ENCODE peak calls at places on chromosomes 11 and 22, in five cellular contexts. One of them, this sample, is unnamed.

GRCh38 chr22:32204211-32204855 is 540 bp downstream of the RFPL2 start:
- DNase-seq in heart left ventricle: no peak
- DNase-seq in mesendoderm: peak
- DNase-seq in naive thymus-derived CD4-positive, alpha-beta T cell: no peak
- DNase-seq in transverse colon: no peak
- DNase-seq in this sample: no peak

GRCh38 chr11:120117991-120118390 is 19.9 kb downstream of the TRIM29 start:
- DNase-seq in naive thymus-derived CD4-positive, alpha-beta T cell: no peak
- DNase-seq in mesendoderm: no peak
- DNase-seq in heart left ventricle: no peak
- DNase-seq in transverse colon: no peak
- DNase-seq in this sample: no peak

GRCh38 chr11:46306296-46306853 is 28.9 kb downstream of the CREB3L1 start:
- DNase-seq in heart left ventricle: no peak
- DNase-seq in transverse colon: no peak
- DNase-seq in naive thymus-derived CD4-positive, alpha-beta T cell: no peak
- DNase-seq in mesendoderm: peak
- DNase-seq in this sample: no peak

GRCh38 chr11:116229581-116229980 is 543.2 kb downstream of the BUD13 start:
- DNase-seq in mesendoderm: no peak
- DNase-seq in transverse colon: no peak
- DNase-seq in heart left ventricle: no peak
- DNase-seq in naive thymus-derived CD4-positive, alpha-beta T cell: no peak
- DNase-seq in this sample: no peak

GRCh38 chr11:16352707-16353106 is 3.6 kb downstream of the SOX6 start:
- DNase-seq in transverse colon: no peak
- DNase-seq in naive thymus-derived CD4-positive, alpha-beta T cell: no peak
- DNase-seq in mesendoderm: no peak
- DNase-seq in heart left ventricle: no peak
- DNase-seq in this sample: no peak

GRCh38 chr11:74418509-74418895 is 20.3 kb upstream of the PGM2L1 start:
- DNase-seq in naive thymus-derived CD4-positive, alpha-beta T cell: no peak
- DNase-seq in mesendoderm: no peak
- DNase-seq in heart left ventricle: no peak
- DNase-seq in transverse colon: no peak
- DNase-seq in this sample: no peak

GRCh38 chr11:8028766-8029165 is 41.6 kb downstream of the EIF3F start:
- DNase-seq in naive thymus-derived CD4-positive, alpha-beta T cell: no peak
- DNase-seq in transverse colon: no peak
- DNase-seq in mesendoderm: no peak
- DNase-seq in heart left ventricle: no peak
- DNase-seq in this sample: no peak

GRCh38 chr11:48125866-48126265 is 90.7 kb upstream of the OR4B1 start:
- DNase-seq in transverse colon: no peak
- DNase-seq in mesendoderm: no peak
- DNase-seq in naive thymus-derived CD4-positive, alpha-beta T cell: no peak
- DNase-seq in heart left ventricle: no peak
- DNase-seq in this sample: no peak

GRCh38 chr11:39541945-39542351 is 1917.5 kb downstream of the LRRC4C start:
- DNase-seq in naive thymus-derived CD4-positive, alpha-beta T cell: no peak
- DNase-seq in transverse colon: no peak
- DNase-seq in mesendoderm: peak
- DNase-seq in heart left ventricle: no peak
- DNase-seq in this sample: no peak

GRCh38 chr11:81497202-81497804 is 1236.4 kb downstream of the FAM181B start:
- DNase-seq in mesendoderm: peak
- DNase-seq in naive thymus-derived CD4-positive, alpha-beta T cell: no peak
- DNase-seq in heart left ventricle: no peak
- DNase-seq in transverse colon: no peak
- DNase-seq in this sample: no peak

GRCh38 chr11:8382436-8383053 is 118.9 kb upstream of the LMO1 start:
- DNase-seq in naive thymus-derived CD4-positive, alpha-beta T cell: no peak
- DNase-seq in heart left ventricle: no peak
- DNase-seq in mesendoderm: no peak
- DNase-seq in transverse colon: no peak
- DNase-seq in this sample: no peak

GRCh38 chr11:100942016-100942415 is 187.6 kb downstream of the PGR start:
- DNase-seq in naive thymus-derived CD4-positive, alpha-beta T cell: no peak
- DNase-seq in transverse colon: peak
- DNase-seq in heart left ventricle: peak
- DNase-seq in mesendoderm: no peak
- DNase-seq in this sample: no peak

GRCh38 chr11:16896716-16897115 is 117.5 kb downstream of the PLEKHA7 start:
- DNase-seq in mesendoderm: no peak
- DNase-seq in naive thymus-derived CD4-positive, alpha-beta T cell: no peak
- DNase-seq in transverse colon: no peak
- DNase-seq in heart left ventricle: no peak
- DNase-seq in this sample: no peak

GRCh38 chr11:72766152-72766902 is 14.1 kb upstream of the ARAP1 start:
- DNase-seq in transverse colon: no peak
- DNase-seq in heart left ventricle: no peak
- DNase-seq in mesendoderm: no peak
- DNase-seq in naive thymus-derived CD4-positive, alpha-beta T cell: no peak
- DNase-seq in this sample: no peak

GRCh38 chr22:46984751-46985506 is 222.5 kb downstream of the TBC1D22A start:
- DNase-seq in heart left ventricle: no peak
- DNase-seq in naive thymus-derived CD4-positive, alpha-beta T cell: no peak
- DNase-seq in mesendoderm: no peak
- DNase-seq in transverse colon: no peak
- DNase-seq in this sample: no peak

GRCh38 chr11:8649361-8649760 is 33.1 kb downstream of the TRIM66 start:
- DNase-seq in mesendoderm: peak
- DNase-seq in heart left ventricle: no peak
- DNase-seq in naive thymus-derived CD4-positive, alpha-beta T cell: no peak
- DNase-seq in transverse colon: no peak
- DNase-seq in this sample: no peak

GRCh38 chr11:46485852-46486443 is 94.4 kb upstream of the CHRM4 start:
- DNase-seq in transverse colon: no peak
- DNase-seq in mesendoderm: no peak
- DNase-seq in heart left ventricle: no peak
- DNase-seq in naive thymus-derived CD4-positive, alpha-beta T cell: no peak
- DNase-seq in this sample: no peak

GRCh38 chr11:46001427-46002049 is 79.1 kb downstream of the LARGE2 start:
- DNase-seq in heart left ventricle: no peak
- DNase-seq in mesendoderm: peak
- DNase-seq in transverse colon: no peak
- DNase-seq in naive thymus-derived CD4-positive, alpha-beta T cell: no peak
- DNase-seq in this sample: no peak

GRCh38 chr11:119533931-119534694 is 111.1 kb upstream of the THY1 start:
- DNase-seq in transverse colon: peak
- DNase-seq in naive thymus-derived CD4-positive, alpha-beta T cell: peak
- DNase-seq in mesendoderm: peak
- DNase-seq in heart left ventricle: peak
- DNase-seq in this sample: peak

GRCh38 chr22:40411506-40411861 is 41.1 kb downstream of the SGSM3 start:
- DNase-seq in mesendoderm: no peak
- DNase-seq in transverse colon: no peak
- DNase-seq in naive thymus-derived CD4-positive, alpha-beta T cell: no peak
- DNase-seq in heart left ventricle: no peak
- DNase-seq in this sample: no peak

GRCh38 chr22:40414306-40414705 is 43.9 kb downstream of the SGSM3 start:
- DNase-seq in heart left ventricle: no peak
- DNase-seq in naive thymus-derived CD4-positive, alpha-beta T cell: no peak
- DNase-seq in mesendoderm: no peak
- DNase-seq in transverse colon: no peak
- DNase-seq in this sample: no peak

GRCh38 chr22:40410731-40411505 is 40.5 kb downstream of the SGSM3 start:
- DNase-seq in naive thymus-derived CD4-positive, alpha-beta T cell: no peak
- DNase-seq in heart left ventricle: no peak
- DNase-seq in mesendoderm: no peak
- DNase-seq in transverse colon: no peak
- DNase-seq in this sample: no peak

GRCh38 chr22:40413873-40414272 is 43.5 kb downstream of the SGSM3 start:
- DNase-seq in transverse colon: no peak
- DNase-seq in heart left ventricle: no peak
- DNase-seq in naive thymus-derived CD4-positive, alpha-beta T cell: no peak
- DNase-seq in mesendoderm: no peak
- DNase-seq in this sample: no peak

DNA sequence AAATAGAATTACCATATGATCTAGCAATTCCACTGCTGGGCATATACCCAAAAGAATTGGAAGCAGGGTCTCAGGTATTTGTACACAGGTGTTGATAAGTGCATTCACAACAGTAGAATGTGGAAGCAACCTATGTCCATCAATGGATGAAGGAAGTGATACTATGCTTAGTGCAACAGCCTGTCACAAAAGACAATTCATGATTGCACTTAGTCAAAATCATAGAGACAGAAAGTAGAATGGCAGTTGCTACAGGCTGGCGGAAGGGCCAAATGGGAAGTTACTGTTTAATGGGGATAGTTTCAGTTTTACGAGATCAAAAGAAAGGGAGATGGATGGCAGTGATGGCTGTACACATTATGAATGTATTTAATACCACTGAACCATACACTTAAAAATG is 42.0 kb downstream of the SGSM3 start:
- DNase-seq in naive thymus-derived CD4-positive, alpha-beta T cell: no peak
- DNase-seq in heart left ventricle: no peak
- DNase-seq in transverse colon: no peak
- DNase-seq in mesendoderm: no peak
- DNase-seq in this sample: no peak
- H3K27ac ChIP-seq in naive thymus-derived CD4-positive, alpha-beta T cell: no peak
- H3K27ac ChIP-seq in heart left ventricle: peak
- H3K27ac ChIP-seq in transverse colon: no peak
- H3K27ac ChIP-seq in mesendoderm: no peak
- H3K27ac ChIP-seq in this sample: no peak

GRCh38 chr11:104704888-104705287 is 193.4 kb downstream of the CASP12 start:
- DNase-seq in mesendoderm: no peak
- DNase-seq in transverse colon: no peak
- DNase-seq in heart left ventricle: no peak
- DNase-seq in naive thymus-derived CD4-positive, alpha-beta T cell: no peak
- DNase-seq in this sample: no peak

GRCh38 chr11:104700609-104701008 is 197.7 kb downstream of the CASP12 start:
- DNase-seq in naive thymus-derived CD4-positive, alpha-beta T cell: no peak
- DNase-seq in heart left ventricle: no peak
- DNase-seq in mesendoderm: no peak
- DNase-seq in transverse colon: no peak
- DNase-seq in this sample: no peak

DNA sequence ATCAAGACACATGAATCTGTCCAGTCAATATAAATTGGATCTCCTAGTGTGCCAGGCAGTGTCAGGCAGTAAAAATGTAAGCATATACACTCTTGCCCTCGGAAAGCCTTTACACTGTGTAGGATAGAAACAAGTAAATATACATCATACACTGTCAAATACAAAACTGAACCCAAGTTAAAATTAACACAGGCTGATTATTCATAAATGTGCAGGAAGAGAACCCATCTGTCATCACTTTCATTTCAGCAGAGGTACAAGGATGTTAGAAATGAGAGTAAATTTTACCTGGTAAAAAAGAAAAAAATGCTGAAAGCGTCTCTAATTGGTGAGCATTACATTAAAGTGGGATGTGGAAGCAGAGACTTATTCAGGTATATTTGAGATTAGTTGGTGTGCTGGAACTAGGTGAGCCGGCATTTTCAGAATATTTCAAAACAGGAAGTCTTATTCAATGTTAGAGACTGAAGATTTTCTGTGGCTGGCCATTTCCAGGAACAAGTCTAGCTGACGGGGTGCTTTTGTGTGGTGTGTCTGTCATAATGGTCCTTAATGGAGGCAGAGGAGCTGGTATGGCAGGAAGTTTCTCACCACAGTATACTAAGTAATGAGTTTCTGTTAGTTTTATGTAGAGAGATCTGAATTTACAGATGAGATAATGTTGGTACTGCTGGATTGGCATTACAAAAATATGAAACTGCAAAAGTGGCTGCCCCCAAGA is 192.6 kb downstream of the CASP12 start:
- DNase-seq in heart left ventricle: peak
- DNase-seq in transverse colon: peak
- DNase-seq in naive thymus-derived CD4-positive, alpha-beta T cell: peak
- DNase-seq in mesendoderm: no peak
- DNase-seq in this sample: no peak
- H3K4me3 ChIP-seq in heart left ventricle: no peak
- H3K4me3 ChIP-seq in transverse colon: no peak
- H3K4me3 ChIP-seq in naive thymus-derived CD4-positive, alpha-beta T cell: peak
- H3K4me3 ChIP-seq in mesendoderm: no peak
- H3K4me3 ChIP-seq in this sample: no peak

GRCh38 chr11:10893713-10894112 is 35.9 kb upstream of the ZBED5 start:
- DNase-seq in naive thymus-derived CD4-positive, alpha-beta T cell: no peak
- DNase-seq in mesendoderm: no peak
- DNase-seq in heart left ventricle: peak
- DNase-seq in transverse colon: no peak
- DNase-seq in this sample: no peak
- H3K27ac ChIP-seq in naive thymus-derived CD4-positive, alpha-beta T cell: no peak
- H3K27ac ChIP-seq in mesendoderm: no peak
- H3K27ac ChIP-seq in heart left ventricle: peak
- H3K27ac ChIP-seq in transverse colon: peak
- H3K27ac ChIP-seq in this sample: no peak

GRCh38 chr11:33997473-33998347 is 53.8 kb upstream of the CAPRIN1 start:
- DNase-seq in heart left ventricle: no peak
- DNase-seq in naive thymus-derived CD4-positive, alpha-beta T cell: no peak
- DNase-seq in mesendoderm: peak
- DNase-seq in transverse colon: no peak
- DNase-seq in this sample: peak
- H3K4me3 ChIP-seq in heart left ventricle: no peak
- H3K4me3 ChIP-seq in naive thymus-derived CD4-positive, alpha-beta T cell: no peak
- H3K4me3 ChIP-seq in mesendoderm: no peak
- H3K4me3 ChIP-seq in transverse colon: no peak
- H3K4me3 ChIP-seq in this sample: peak

GRCh38 chr11:71181566-71181965 is 70.8 kb downstream of the SHANK2 start:
- DNase-seq in mesendoderm: no peak
- DNase-seq in heart left ventricle: no peak
- DNase-seq in transverse colon: no peak
- DNase-seq in naive thymus-derived CD4-positive, alpha-beta T cell: no peak
- DNase-seq in this sample: no peak
- H3K27ac ChIP-seq in mesendoderm: no peak
- H3K27ac ChIP-seq in heart left ventricle: no peak
- H3K27ac ChIP-seq in transverse colon: no peak
- H3K27ac ChIP-seq in naive thymus-derived CD4-positive, alpha-beta T cell: no peak
- H3K27ac ChIP-seq in this sample: no peak

GRCh38 chr11:35144103-35144741 is 5.3 kb downstream of the CD44 start:
- DNase-seq in mesendoderm: no peak
- DNase-seq in heart left ventricle: no peak
- DNase-seq in transverse colon: peak
- DNase-seq in naive thymus-derived CD4-positive, alpha-beta T cell: no peak
- DNase-seq in this sample: no peak
- H3K4me3 ChIP-seq in mesendoderm: no peak
- H3K4me3 ChIP-seq in heart left ventricle: peak
- H3K4me3 ChIP-seq in transverse colon: peak
- H3K4me3 ChIP-seq in naive thymus-derived CD4-positive, alpha-beta T cell: peak
- H3K4me3 ChIP-seq in this sample: no peak

DNA sequence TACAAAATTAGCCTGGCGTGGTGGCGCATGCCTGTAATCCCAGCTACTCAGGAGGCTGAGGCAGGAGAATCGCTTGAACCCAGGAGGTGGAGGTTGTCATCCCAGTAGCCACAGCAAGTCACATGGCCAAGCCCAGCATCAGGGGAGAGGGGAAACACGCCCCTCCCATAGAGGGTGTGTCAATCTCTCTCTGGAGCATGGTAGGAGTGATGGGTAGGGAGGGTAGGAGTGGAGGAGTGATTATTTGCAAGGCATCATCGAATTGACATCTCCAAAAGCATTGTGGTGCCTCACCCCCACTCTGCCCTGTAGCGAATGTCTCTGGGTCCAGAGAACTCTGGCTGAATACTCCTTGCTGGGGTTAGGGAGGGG is 6.1 kb upstream of the SSTR3 start:
- DNase-seq in transverse colon: no peak
- DNase-seq in naive thymus-derived CD4-positive, alpha-beta T cell: no peak
- DNase-seq in mesendoderm: no peak
- DNase-seq in heart left ventricle: no peak
- DNase-seq in this sample: no peak
- H3K27ac ChIP-seq in transverse colon: no peak
- H3K27ac ChIP-seq in naive thymus-derived CD4-positive, alpha-beta T cell: peak
- H3K27ac ChIP-seq in mesendoderm: no peak
- H3K27ac ChIP-seq in heart left ventricle: peak
- H3K27ac ChIP-seq in this sample: no peak

This sample was measured in dorsolateral prefrontal cortex.